ENCODE peak calls at places on chromosome 14, in six cellular contexts. One of them, this sample, is unnamed.

GRCh38 chr14:23375527-23376251 is 1.2 kb upstream of the CMTM5 start:
- DNase-seq in left ventricle myocardium inferior: no peak
- DNase-seq in tibial nerve: no peak
- DNase-seq in body of pancreas: no peak
- DNase-seq in neural progenitor cell: no peak
- DNase-seq in lung: no peak
- DNase-seq in this sample: no peak

GRCh38 chr14:75427482-75428229 is at the start of gene JDP2:
- DNase-seq in body of pancreas: peak
- DNase-seq in neural progenitor cell: peak
- DNase-seq in tibial nerve: peak
- DNase-seq in lung: peak
- DNase-seq in left ventricle myocardium inferior: peak
- DNase-seq in this sample: no peak

GRCh38 chr14:106657460-106657859 is 1131.1 kb downstream of the TMEM121 start:
- DNase-seq in body of pancreas: peak
- DNase-seq in tibial nerve: no peak
- DNase-seq in neural progenitor cell: no peak
- DNase-seq in left ventricle myocardium inferior: no peak
- DNase-seq in lung: no peak
- DNase-seq in this sample: no peak

GRCh38 chr14:54877015-54877702 is 25.5 kb downstream of the GCH1 start:
- DNase-seq in tibial nerve: no peak
- DNase-seq in lung: no peak
- DNase-seq in neural progenitor cell: no peak
- DNase-seq in body of pancreas: no peak
- DNase-seq in left ventricle myocardium inferior: no peak
- DNase-seq in this sample: no peak

GRCh38 chr14:68979722-68980552 is 835 bp upstream of the ACTN1 start:
- DNase-seq in body of pancreas: peak
- DNase-seq in neural progenitor cell: peak
- DNase-seq in tibial nerve: peak
- DNase-seq in left ventricle myocardium inferior: peak
- DNase-seq in lung: no peak
- DNase-seq in this sample: no peak

GRCh38 chr14:99194136-99194535 is 77.9 kb downstream of the BCL11B start:
- DNase-seq in tibial nerve: no peak
- DNase-seq in neural progenitor cell: no peak
- DNase-seq in body of pancreas: no peak
- DNase-seq in lung: no peak
- DNase-seq in left ventricle myocardium inferior: no peak
- DNase-seq in this sample: no peak

GRCh38 chr14:23138173-23138535 is 19.1 kb upstream of the CEBPE start:
- DNase-seq in neural progenitor cell: no peak
- DNase-seq in body of pancreas: no peak
- DNase-seq in tibial nerve: no peak
- DNase-seq in lung: no peak
- DNase-seq in left ventricle myocardium inferior: no peak
- DNase-seq in this sample: no peak

GRCh38 chr14:22380511-22381455 is 208.2 kb downstream of the DAD1 start:
- DNase-seq in body of pancreas: no peak
- DNase-seq in lung: no peak
- DNase-seq in left ventricle myocardium inferior: no peak
- DNase-seq in neural progenitor cell: no peak
- DNase-seq in tibial nerve: no peak
- DNase-seq in this sample: no peak

GRCh38 chr14:85417396-85417795 is 112.5 kb upstream of the FLRT2 start:
- DNase-seq in neural progenitor cell: no peak
- DNase-seq in body of pancreas: no peak
- DNase-seq in lung: no peak
- DNase-seq in tibial nerve: no peak
- DNase-seq in left ventricle myocardium inferior: no peak
- DNase-seq in this sample: no peak

GRCh38 chr14:30620178-30620577 is 1.9 kb upstream of the SCFD1 start:
- DNase-seq in lung: no peak
- DNase-seq in neural progenitor cell: no peak
- DNase-seq in tibial nerve: no peak
- DNase-seq in left ventricle myocardium inferior: no peak
- DNase-seq in body of pancreas: no peak
- DNase-seq in this sample: peak

GRCh38 chr14:54803926-54804719 is 98.5 kb downstream of the GCH1 start:
- DNase-seq in body of pancreas: no peak
- DNase-seq in left ventricle myocardium inferior: no peak
- DNase-seq in lung: no peak
- DNase-seq in neural progenitor cell: no peak
- DNase-seq in tibial nerve: no peak
- DNase-seq in this sample: no peak

GRCh38 chr14:74444866-74445265 is 18.9 kb upstream of the SYNDIG1L start:
- DNase-seq in tibial nerve: no peak
- DNase-seq in body of pancreas: no peak
- DNase-seq in lung: no peak
- DNase-seq in left ventricle myocardium inferior: no peak
- DNase-seq in neural progenitor cell: no peak
- DNase-seq in this sample: no peak

GRCh38 chr14:75837151-75837787 is 144.5 kb downstream of the TGFB3 start:
- DNase-seq in lung: no peak
- DNase-seq in neural progenitor cell: no peak
- DNase-seq in tibial nerve: no peak
- DNase-seq in body of pancreas: no peak
- DNase-seq in left ventricle myocardium inferior: no peak
- DNase-seq in this sample: no peak

GRCh38 chr14:64704145-64704742 is at the start of gene PLEKHG3:
- DNase-seq in left ventricle myocardium inferior: peak
- DNase-seq in tibial nerve: no peak
- DNase-seq in neural progenitor cell: peak
- DNase-seq in lung: peak
- DNase-seq in body of pancreas: peak
- DNase-seq in this sample: no peak

DNA sequence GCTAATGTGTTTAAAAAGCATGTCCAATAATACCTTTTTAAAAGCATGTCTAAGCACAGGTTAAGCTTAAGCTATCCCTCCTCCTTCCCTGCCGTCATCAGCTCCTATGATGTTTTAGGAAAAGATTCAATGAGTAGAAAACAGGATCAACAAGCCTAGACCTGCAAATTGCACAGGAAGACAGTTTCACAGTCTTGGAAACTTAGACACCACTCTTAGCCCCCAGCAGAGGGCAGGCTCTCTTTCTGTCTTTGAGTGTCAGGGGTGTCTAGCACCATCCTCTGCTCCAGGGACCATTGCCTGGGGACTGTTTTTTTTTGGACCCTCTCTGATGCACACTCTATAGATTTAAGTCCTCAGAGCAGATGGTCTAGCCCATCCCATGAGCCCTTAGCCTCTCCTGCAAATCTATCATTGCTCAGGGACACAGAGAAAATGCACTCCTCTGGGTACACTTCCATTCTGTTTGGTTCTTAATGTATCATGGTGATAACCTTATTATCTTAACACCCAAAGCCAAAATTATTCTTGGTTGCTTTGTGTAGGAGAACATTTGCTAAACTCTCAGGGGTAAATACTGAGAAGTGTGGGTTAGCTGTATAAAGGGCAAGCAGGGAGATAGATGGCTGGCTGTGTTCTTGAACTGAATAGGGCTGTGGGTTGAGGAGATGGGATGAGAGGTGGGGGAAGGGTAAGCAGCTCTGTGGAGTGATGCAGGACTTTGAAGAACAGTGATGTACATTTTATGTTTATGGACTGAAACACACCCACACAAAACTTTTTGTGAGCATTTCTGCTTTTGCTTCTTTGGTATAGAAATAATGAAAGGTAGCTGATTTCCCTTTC is 259.9 kb upstream of the DDHD1 start:
- DNase-seq in tibial nerve: no peak
- DNase-seq in neural progenitor cell: peak
- DNase-seq in lung: no peak
- DNase-seq in left ventricle myocardium inferior: no peak
- DNase-seq in body of pancreas: no peak
- DNase-seq in this sample: no peak
- TF ChIP-seq CTCF in tibial nerve: peak
- TF ChIP-seq CTCF in neural progenitor cell: peak
- TF ChIP-seq CTCF in lung: no peak
- TF ChIP-seq CTCF in left ventricle myocardium inferior: peak
- TF ChIP-seq CTCF in body of pancreas: no peak
- TF ChIP-seq CTCF in this sample: peak

DNA sequence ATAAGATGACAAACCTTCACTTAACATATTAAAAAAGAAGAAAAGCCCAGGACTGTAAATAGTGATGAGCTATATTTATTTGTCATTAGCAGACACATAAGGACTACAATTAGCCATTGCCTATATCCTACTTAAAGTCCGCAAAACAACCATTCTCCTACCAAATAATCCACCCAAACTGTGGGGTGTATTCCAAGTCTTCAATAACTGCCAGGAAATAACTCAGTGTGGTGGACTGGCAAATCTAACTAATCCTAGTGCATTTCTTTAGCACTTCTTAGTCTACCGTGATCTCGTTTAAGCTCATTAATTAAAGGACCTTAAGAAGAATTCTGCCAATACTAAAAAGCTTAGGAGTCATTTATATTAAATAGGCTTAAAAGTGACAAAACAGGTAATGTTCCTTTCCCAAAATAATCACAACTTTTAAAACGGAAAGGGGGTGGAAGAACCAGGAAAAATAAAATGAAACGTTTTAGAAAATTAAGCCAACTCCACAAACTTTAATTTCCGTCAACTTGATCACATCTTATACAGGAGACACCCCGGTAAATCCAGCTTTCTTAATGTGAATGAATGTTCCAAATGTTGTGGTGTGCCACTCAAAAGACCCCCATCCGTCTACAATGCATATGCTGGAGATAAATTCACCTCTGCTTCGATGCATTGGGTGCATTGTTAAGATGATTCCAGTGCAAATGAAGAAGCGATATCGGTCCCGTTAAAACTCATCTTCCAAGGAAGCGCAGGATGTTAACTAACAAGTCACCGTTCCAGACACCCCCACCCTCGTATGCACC is 1.7 kb downstream of the NOVA1 start:
- DNase-seq in body of pancreas: no peak
- DNase-seq in lung: no peak
- DNase-seq in tibial nerve: no peak
- DNase-seq in neural progenitor cell: peak
- DNase-seq in left ventricle myocardium inferior: no peak
- DNase-seq in this sample: peak
- H3K4me3 ChIP-seq in body of pancreas: no peak
- H3K4me3 ChIP-seq in lung: no peak
- H3K4me3 ChIP-seq in tibial nerve: peak
- H3K4me3 ChIP-seq in neural progenitor cell: peak
- H3K4me3 ChIP-seq in left ventricle myocardium inferior: peak
- H3K4me3 ChIP-seq in this sample: peak

GRCh38 chr14:90900712-90901111 is 84.5 kb upstream of the TTC7B start:
- DNase-seq in tibial nerve: no peak
- DNase-seq in neural progenitor cell: no peak
- DNase-seq in left ventricle myocardium inferior: no peak
- DNase-seq in body of pancreas: no peak
- DNase-seq in lung: no peak
- DNase-seq in this sample: no peak
- TF ChIP-seq CTCF in tibial nerve: no peak
- TF ChIP-seq CTCF in neural progenitor cell: peak
- TF ChIP-seq CTCF in left ventricle myocardium inferior: peak
- TF ChIP-seq CTCF in body of pancreas: no peak
- TF ChIP-seq CTCF in lung: no peak
- TF ChIP-seq CTCF in this sample: peak

GRCh38 chr14:95489163-95489887 is 27.1 kb downstream of the SYNE3 start:
- DNase-seq in left ventricle myocardium inferior: no peak
- DNase-seq in body of pancreas: no peak
- DNase-seq in neural progenitor cell: no peak
- DNase-seq in tibial nerve: no peak
- DNase-seq in lung: no peak
- DNase-seq in this sample: no peak
- H3K4me3 ChIP-seq in left ventricle myocardium inferior: no peak
- H3K4me3 ChIP-seq in body of pancreas: no peak
- H3K4me3 ChIP-seq in neural progenitor cell: no peak
- H3K4me3 ChIP-seq in tibial nerve: no peak
- H3K4me3 ChIP-seq in lung: no peak
- H3K4me3 ChIP-seq in this sample: no peak

DNA sequence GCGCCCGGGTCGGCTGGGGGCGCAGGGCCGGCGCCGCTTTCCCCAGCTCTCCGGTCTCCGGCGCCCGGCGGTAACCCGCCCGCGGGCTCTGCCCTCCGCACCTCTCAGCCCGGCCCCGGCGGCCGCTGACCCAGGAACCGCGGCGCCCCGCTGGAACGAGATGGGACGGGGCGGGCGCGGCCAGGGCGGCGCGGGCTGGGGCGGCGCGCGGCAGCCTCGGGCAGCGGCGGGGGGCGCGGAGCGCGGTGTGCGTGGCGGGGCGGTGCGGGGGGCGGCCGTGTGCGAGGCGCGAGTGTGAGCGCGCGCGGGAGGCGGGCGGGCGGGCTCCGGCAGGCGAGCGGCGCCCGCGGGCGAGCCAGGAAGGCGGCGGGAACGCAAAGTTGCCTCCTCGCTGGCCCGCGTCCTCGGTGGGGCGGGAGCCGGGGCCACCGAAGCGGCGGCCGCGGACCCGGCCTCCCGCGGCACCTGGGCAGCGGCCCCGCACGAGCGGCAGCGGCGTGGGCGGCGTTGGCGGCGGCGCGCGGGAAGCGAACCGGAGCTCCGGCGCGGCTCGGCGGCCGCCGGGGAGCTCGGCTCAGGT is 671 bp upstream of the DIO3 start:
- DNase-seq in left ventricle myocardium inferior: no peak
- DNase-seq in neural progenitor cell: no peak
- DNase-seq in body of pancreas: no peak
- DNase-seq in lung: no peak
- DNase-seq in tibial nerve: no peak
- DNase-seq in this sample: no peak
- TF ChIP-seq CTCF in left ventricle myocardium inferior: no peak
- TF ChIP-seq CTCF in neural progenitor cell: no peak
- TF ChIP-seq CTCF in body of pancreas: no peak
- TF ChIP-seq CTCF in lung: no peak
- TF ChIP-seq CTCF in tibial nerve: no peak
- TF ChIP-seq CTCF in this sample: no peak

GRCh38 chr14:103748539-103748867 is 32.9 kb downstream of the ZFYVE21 start:
- DNase-seq in lung: no peak
- DNase-seq in left ventricle myocardium inferior: no peak
- DNase-seq in neural progenitor cell: no peak
- DNase-seq in tibial nerve: no peak
- DNase-seq in body of pancreas: no peak
- DNase-seq in this sample: no peak
- H3K4me3 ChIP-seq in lung: no peak
- H3K4me3 ChIP-seq in left ventricle myocardium inferior: no peak
- H3K4me3 ChIP-seq in neural progenitor cell: no peak
- H3K4me3 ChIP-seq in tibial nerve: no peak
- H3K4me3 ChIP-seq in body of pancreas: no peak
- H3K4me3 ChIP-seq in this sample: no peak

GRCh38 chr14:43003845-43004244 is 1397.2 kb downstream of the LRFN5 start:
- DNase-seq in lung: no peak
- DNase-seq in left ventricle myocardium inferior: no peak
- DNase-seq in neural progenitor cell: peak
- DNase-seq in body of pancreas: no peak
- DNase-seq in tibial nerve: no peak
- DNase-seq in this sample: peak

GRCh38 chr14:43001729-43002128 is 1395.1 kb downstream of the LRFN5 start:
- DNase-seq in body of pancreas: no peak
- DNase-seq in neural progenitor cell: no peak
- DNase-seq in lung: no peak
- DNase-seq in left ventricle myocardium inferior: no peak
- DNase-seq in tibial nerve: no peak
- DNase-seq in this sample: no peak

GRCh38 chr14:43005807-43006206 is 1399.1 kb downstream of the LRFN5 start:
- DNase-seq in left ventricle myocardium inferior: no peak
- DNase-seq in tibial nerve: no peak
- DNase-seq in lung: no peak
- DNase-seq in neural progenitor cell: no peak
- DNase-seq in body of pancreas: no peak
- DNase-seq in this sample: no peak
- TF ChIP-seq CTCF in left ventricle myocardium inferior: no peak
- TF ChIP-seq CTCF in tibial nerve: no peak
- TF ChIP-seq CTCF in lung: no peak
- TF ChIP-seq CTCF in neural progenitor cell: no peak
- TF ChIP-seq CTCF in body of pancreas: no peak
- TF ChIP-seq CTCF in this sample: peak

This sample was measured in retinal pigment epithelial cell.